ENCODE peak calls at places on chromosome 17, in six cellular contexts. C is RWPE1, X is right lobe of liver, R is fibroblast of lung, M is A549, F is tibial artery. Y is an unnamed sample.

GRCh38 chr17:80950466-80951120 is 41.0 kb upstream of the CHMP6 start:
- DNase-seq in X (no peak), R (no peak), F (peak), M (no peak), C (no peak), Y (no peak)

GRCh38 chr17:7241047-7241733 is 1.1 kb downstream of the GABARAP start:
- DNase-seq in F (no peak), R (no peak), M (no peak), C (no peak), X (no peak), Y (no peak)

GRCh38 chr17:1878419-1879121 is 48.8 kb downstream of the RPA1 start:
- DNase-seq in R (no peak), X (no peak), C (no peak), F (no peak), M (no peak), Y (no peak)

GRCh38 chr17:1743094-1743452 is 402 bp downstream of the SERPINF2 start:
- DNase-seq in R (no peak), C (no peak), F (no peak), X (no peak), M (no peak), Y (no peak)

GRCh38 chr17:51802544-51802943 is 356.0 kb downstream of the CA10 start:
- DNase-seq in M (no peak), C (no peak), X (no peak), R (no peak), F (no peak), Y (peak)

GRCh38 chr17:9470171-9470570 is 105.4 kb downstream of the STX8 start:
- DNase-seq in M (no peak), X (no peak), R (no peak), F (no peak), C (no peak), Y (no peak)

GRCh38 chr17:1649844-1650409 is at the start of gene RILP:
- DNase-seq in X (peak), F (peak), M (peak), R (peak), C (peak), Y (no peak)

GRCh38 chr17:31495049-31495885 is 103.8 kb downstream of the RAB11FIP4 start:
- DNase-seq in R (no peak), F (no peak), X (peak), M (no peak), C (no peak), Y (peak)

GRCh38 chr17:30229012-30229411 is 6.5 kb downstream of the SLC6A4 start:
- DNase-seq in X (no peak), C (no peak), F (no peak), R (no peak), M (no peak), Y (no peak)

GRCh38 chr17:40605301-40605700 is 40.0 kb upstream of the CCR7 start:
- DNase-seq in R (no peak), M (no peak), X (no peak), C (no peak), F (no peak), Y (no peak)

GRCh38 chr17:10077561-10078299 is 120.7 kb downstream of the GAS7 start:
- DNase-seq in C (no peak), X (no peak), R (no peak), F (no peak), M (no peak), Y (no peak)

GRCh38 chr17:50922107-50922506 is 56.0 kb upstream of the TOB1 start:
- DNase-seq in C (peak), R (no peak), X (no peak), M (no peak), F (no peak), Y (no peak)

GRCh38 chr17:29566473-29567361 is at the start of gene ABHD15:
- DNase-seq in C (peak), R (peak), X (peak), M (peak), F (peak), Y (peak)

GRCh38 chr17:44906010-44906646 is 6.9 kb upstream of the EFTUD2 start:
- DNase-seq in F (no peak), C (peak), M (peak), R (peak), X (no peak), Y (no peak)

GRCh38 chr17:75078097-75079022 is 9.4 kb upstream of the SLC16A5 start:
- DNase-seq in R (peak), M (peak), X (no peak), C (peak), F (no peak), Y (no peak)

GRCh38 chr17:72539981-72540897 is 419.4 kb downstream of the SOX9 start:
- DNase-seq in M (peak), C (peak), F (peak), X (peak), R (peak), Y (peak)

GRCh38 chr17:55264640-55265298 is at the start of gene HLF:
- DNase-seq in X (peak), F (peak), M (peak), R (peak), C (peak), Y (peak)

GRCh38 chr17:60381958-60382357 is 10.0 kb downstream of the USP32 start:
- DNase-seq in C (no peak), F (no peak), M (no peak), X (no peak), R (no peak), Y (no peak)

GRCh38 chr17:19237389-19238166 is 412 bp downstream of the EPN2 start:
- DNase-seq in F (peak), R (no peak), X (peak), M (peak), C (peak), Y (peak)

GRCh38 chr17:17570798-17571716 is 20.5 kb downstream of the PEMT start:
- DNase-seq in X (peak), F (no peak), M (no peak), C (no peak), R (no peak), Y (no peak)

GRCh38 chr17:58310511-58311428 is 17.8 kb downstream of the TSPOAP1 start:
- DNase-seq in X (peak), C (no peak), F (peak), M (no peak), R (no peak), Y (peak)

GRCh38 chr17:28071891-28072606 is 29.6 kb downstream of the NLK start:
- DNase-seq in C (no peak), F (no peak), X (no peak), R (peak), M (no peak), Y (no peak)

GRCh38 chr17:66275651-66276050 is 26.8 kb upstream of the PRKCA start:
- DNase-seq in X (no peak), R (peak), M (peak), F (no peak), C (peak), Y (no peak)

GRCh38 chr17:18015603-18016002 is 23.4 kb downstream of the ATPAF2 start:
- DNase-seq in F (no peak), R (no peak), X (no peak), C (no peak), M (no peak), Y (peak)

GRCh38 chr17:13735444-13735843 is 133.7 kb upstream of the HS3ST3A1 start:
- DNase-seq in R (no peak), C (no peak), M (no peak), F (no peak), X (no peak), Y (no peak)
- TF ChIP-seq CTCF in R (no peak), C (no peak), M (no peak), F (no peak), X (no peak), Y (no peak)

DNA sequence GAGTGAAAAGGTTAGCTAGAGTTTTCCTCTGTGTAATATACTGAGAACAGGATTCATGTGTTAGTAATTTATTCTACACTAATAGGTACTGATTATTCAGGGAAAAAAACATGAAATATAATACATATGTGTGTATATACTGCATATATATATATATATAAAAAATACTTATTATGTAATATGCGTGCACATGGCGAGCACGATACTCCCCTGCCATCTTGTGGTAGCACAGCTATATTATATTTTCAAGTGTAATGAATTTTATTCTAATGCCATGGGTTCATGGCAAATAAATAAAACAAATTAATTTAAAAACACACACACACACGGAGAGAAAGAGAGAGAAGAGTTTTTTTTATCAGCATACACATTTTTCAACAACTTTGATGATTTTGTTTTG is 460.6 kb downstream of the KCNJ2 start:
- DNase-seq in R (peak), X (no peak), C (peak), M (peak), F (no peak), Y (no peak)
- TF ChIP-seq CTCF in R (peak), X (peak), C (peak), M (peak), F (no peak), Y (no peak)

GRCh38 chr17:56499799-56500388 is 93.6 kb upstream of the NOG start:
- DNase-seq in X (no peak), M (no peak), R (peak), C (no peak), F (no peak), Y (no peak)
- TF ChIP-seq CTCF in X (peak), M (peak), R (peak), C (peak), F (no peak), Y (peak)

GRCh38 chr17:43366809-43367587 is 31.8 kb upstream of the ARL4D start:
- DNase-seq in F (no peak), M (no peak), C (no peak), X (no peak), R (no peak), Y (no peak)

GRCh38 chr17:43369986-43370385 is 28.8 kb upstream of the ARL4D start:
- DNase-seq in C (no peak), R (no peak), M (no peak), X (no peak), F (no peak), Y (no peak)

GRCh38 chr17:43371227-43371821 is 27.5 kb upstream of the ARL4D start:
- DNase-seq in X (no peak), M (no peak), F (peak), C (no peak), R (no peak), Y (no peak)

GRCh38 chr17:43367588-43368242 is 31.1 kb upstream of the ARL4D start:
- DNase-seq in R (peak), X (no peak), F (no peak), M (peak), C (peak), Y (no peak)

GRCh38 chr17:43368740-43369506 is 29.9 kb upstream of the ARL4D start:
- DNase-seq in C (peak), R (peak), X (peak), M (peak), F (peak), Y (peak)
- TF ChIP-seq CTCF in C (peak), R (no peak), X (peak), M (no peak), F (no peak), Y (no peak)

Y was measured in glutamatergic neuron.